ENCODE peak calls at places on chromosomes 6 and 20, in five cellular contexts. O is stomach, J is uterus, D is BE2C, L is right atrium auricular region. X is an unnamed sample. For H3K4me1, the result is how much of the 10 kb centered on the place peaks cover.

GRCh38 chr6:63572733-63573139 is 456 bp downstream of the LOC128125822 start:
- DNase-seq in O (no peak), J (no peak), D (no peak), L (no peak), X (no peak)

GRCh38 chr6:36827261-36828079 is 11.8 kb downstream of the CPNE5 start:
- DNase-seq in O (no peak), J (peak), D (no peak), L (no peak), X (no peak)

GRCh38 chr6:123127807-123128206 is 131.8 kb downstream of the CLVS2 start:
- DNase-seq in O (no peak), J (no peak), D (no peak), L (no peak), X (peak)

GRCh38 chr6:44297063-44298038 is 15.8 kb downstream of the AARS2 start:
- DNase-seq in O (peak), J (no peak), D (peak), L (no peak), X (peak)

GRCh38 chr20:9740486-9740885 is 98.4 kb downstream of the PAK5 start:
- DNase-seq in O (no peak), J (no peak), D (no peak), L (no peak), X (no peak)

GRCh38 chr6:127077886-127078285 is 40.6 kb upstream of the RSPO3 start:
- DNase-seq in O (no peak), J (no peak), D (no peak), L (no peak), X (no peak)

GRCh38 chr6:149364558-149364957 is 35.5 kb upstream of the SUMO4 start:
- DNase-seq in O (no peak), J (no peak), D (no peak), L (no peak), X (no peak)

GRCh38 chr20:45028424-45029136 is 62.3 kb downstream of the STK4 start:
- DNase-seq in O (no peak), J (no peak), D (no peak), L (no peak), X (no peak)

GRCh38 chr20:54619181-54619580 is 143.8 kb downstream of the DOK5 start:
- DNase-seq in O (no peak), J (no peak), D (no peak), L (no peak), X (no peak)

GRCh38 chr6:129667621-129668020 is 42.4 kb downstream of the ARHGAP18 start:
- DNase-seq in O (peak), J (no peak), D (peak), L (no peak), X (peak)

GRCh38 chr20:43947316-43947710 is 32.7 kb downstream of the TOX2 start:
- DNase-seq in O (no peak), J (no peak), D (no peak), L (no peak), X (no peak)

GRCh38 chr6:158754738-158755137 is 64.4 kb downstream of the EZR start:
- DNase-seq in O (no peak), J (no peak), D (peak), L (no peak), X (no peak)

GRCh38 chr20:33209789-33210188 is 7.4 kb upstream of the BPIFA3 start:
- DNase-seq in O (peak), J (no peak), D (peak), L (no peak), X (peak)

GRCh38 chr20:36832791-36833190 is 43.1 kb upstream of the TLDC2 start:
- DNase-seq in O (no peak), J (no peak), D (no peak), L (no peak), X (no peak)

GRCh38 chr20:36836591-36837329 is 39.2 kb upstream of the TLDC2 start:
- DNase-seq in O (peak), J (peak), D (peak), L (no peak), X (peak)

GRCh38 chr20:36833275-36834020 is 42.5 kb upstream of the TLDC2 start:
- DNase-seq in O (no peak), J (peak), D (no peak), L (no peak), X (no peak)

GRCh38 chr20:36835025-36835424 is 40.9 kb upstream of the TLDC2 start:
- DNase-seq in O (no peak), J (no peak), D (no peak), L (no peak), X (no peak)

GRCh38 chr20:36835453-36836198 is 40.3 kb upstream of the TLDC2 start:
- DNase-seq in O (peak), J (peak), D (peak), L (peak), X (peak)
- H3K4me1 ChIP-seq in O (under half), J (under half), D (under half), L (half or more), X (under half)

DNA sequence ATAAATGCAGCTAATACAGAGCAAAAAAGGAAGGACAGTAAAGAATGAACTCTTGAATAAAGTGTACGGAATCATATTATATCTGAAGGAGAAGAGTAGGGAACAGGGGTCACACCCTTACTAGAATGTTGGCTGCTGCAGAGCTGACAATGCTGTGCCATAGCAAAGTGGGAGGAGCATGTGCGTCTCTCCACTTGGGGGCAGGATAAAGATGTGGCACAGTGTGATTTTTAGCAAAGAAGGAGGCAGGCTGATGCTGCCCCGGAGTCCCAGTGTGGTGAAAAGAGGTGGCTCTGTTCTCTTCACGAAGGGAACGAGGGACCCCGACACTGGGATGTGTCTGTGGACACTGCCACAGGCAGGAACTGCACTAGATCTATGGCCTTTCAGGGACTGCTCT is 67.5 kb downstream of the INSM1 start:
- DNase-seq in O (no peak), J (no peak), D (no peak), L (no peak), X (no peak)
- H3K4me3 ChIP-seq in O (no peak), J (no peak), D (no peak), L (no peak), X (no peak)

GRCh38 chr6:106765496-106765895 is 136.1 kb downstream of the QRSL1 start:
- DNase-seq in O (no peak), J (no peak), D (no peak), L (no peak), X (no peak)

GRCh38 chr6:106764353-106764980 is 135.1 kb downstream of the QRSL1 start:
- DNase-seq in O (no peak), J (no peak), D (no peak), L (no peak), X (no peak)

GRCh38 chr6:106767271-106767670 is 137.9 kb downstream of the QRSL1 start:
- DNase-seq in O (no peak), J (no peak), D (no peak), L (no peak), X (no peak)

GRCh38 chr6:106763361-106763760 is 134.0 kb downstream of the QRSL1 start:
- DNase-seq in O (no peak), J (no peak), D (no peak), L (no peak), X (no peak)

GRCh38 chr6:106766201-106766600 is 136.8 kb downstream of the QRSL1 start:
- DNase-seq in O (no peak), J (no peak), D (no peak), L (no peak), X (no peak)
- TF ChIP-seq CTCF in O (no peak), J (no peak), D (no peak), L (no peak), X (no peak)

GRCh38 chr6:108546079-108547049 is 14.4 kb upstream of the FOXO3 start:
- DNase-seq in O (no peak), J (no peak), D (no peak), L (no peak), X (no peak)
- H3K4me1 ChIP-seq in O (under half), J (under half), D (under half), L (under half), X (under half)

GRCh38 chr6:33319939-33320314 is 2.4 kb upstream of the ZBTB22 start:
- DNase-seq in O (no peak), J (no peak), D (no peak), L (no peak), X (no peak)

GRCh38 chr6:33321227-33321626 is 3.7 kb upstream of the ZBTB22 start:
- DNase-seq in O (no peak), J (peak), D (no peak), L (no peak), X (no peak)

GRCh38 chr6:33318426-33319073 is 1.0 kb upstream of the ZBTB22 start:
- DNase-seq in O (no peak), J (no peak), D (no peak), L (no peak), X (no peak)

GRCh38 chr6:33317668-33318425 is at the start of gene ZBTB22:
- DNase-seq in O (peak), J (peak), D (peak), L (peak), X (peak)

DNA sequence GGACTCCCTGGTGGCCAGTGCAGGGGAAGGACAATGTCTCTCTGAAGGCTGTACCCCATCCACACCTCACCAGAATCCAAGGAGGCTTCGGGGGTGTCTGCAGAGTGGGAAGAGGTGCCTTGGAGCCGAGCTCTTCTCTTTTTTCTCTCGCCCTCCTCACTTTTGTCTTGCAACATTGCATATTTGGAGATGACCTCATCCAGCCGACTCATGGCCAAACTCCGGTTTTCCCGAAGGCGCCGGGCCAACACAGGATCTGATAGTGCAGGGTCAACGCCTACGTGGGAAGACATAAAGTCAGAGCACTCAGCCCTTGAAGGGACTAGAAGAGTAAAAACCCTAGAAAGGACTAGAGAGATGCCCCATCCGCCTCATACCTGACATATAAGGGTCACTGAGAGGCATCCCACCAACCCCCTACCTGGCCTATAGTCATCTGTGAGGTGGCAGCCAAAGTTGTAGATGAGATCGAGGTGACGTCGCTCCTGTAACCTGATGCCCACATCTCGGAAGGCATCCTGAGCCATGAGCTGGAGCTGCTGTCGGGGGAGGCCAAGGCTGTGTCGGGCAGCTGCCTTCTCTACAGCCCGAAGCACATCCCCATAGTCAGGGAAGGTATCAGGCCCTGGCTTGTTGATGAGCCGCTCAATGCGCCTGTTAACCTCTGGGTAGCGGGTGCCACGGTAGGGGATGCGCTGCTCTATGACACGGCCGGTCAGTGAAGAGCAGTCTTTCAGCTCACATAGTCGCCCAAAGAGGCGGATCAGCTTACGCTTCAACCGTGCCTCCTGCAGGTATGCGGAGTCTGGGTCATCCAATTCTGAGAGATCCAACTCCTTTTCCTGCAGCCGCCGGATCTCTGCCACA is 3.0 kb upstream of the ZBTB22 start:
- DNase-seq in O (peak), J (peak), D (no peak), L (peak), X (no peak)
- H3K4me3 ChIP-seq in O (peak), J (no peak), D (no peak), L (no peak), X (peak)

GRCh38 chr6:136290406-136291010 is 862 bp upstream of the BCLAF1 start:
- DNase-seq in O (peak), J (peak), D (peak), L (peak), X (peak)
- TF ChIP-seq CTCF in O (no peak), J (no peak), D (no peak), L (no peak), X (no peak)

GRCh38 chr6:33273924-33274902 is 2.3 kb downstream of the RPS18 start:
- DNase-seq in O (no peak), J (no peak), D (no peak), L (no peak), X (no peak)

GRCh38 chr6:33272358-33273128 is 668 bp downstream of the RPS18 start:
- DNase-seq in O (no peak), J (no peak), D (no peak), L (no peak), X (no peak)

GRCh38 chr6:33273129-33273923 is 1.5 kb downstream of the RPS18 start:
- DNase-seq in O (no peak), J (no peak), D (no peak), L (no peak), X (no peak)

GRCh38 chr6:33271098-33271607 is 523 bp downstream of the VPS52 start:
- DNase-seq in O (no peak), J (no peak), D (no peak), L (no peak), X (no peak)

GRCh38 chr6:33271608-33272357 is at the start of the genes RPS18 and VPS52:
- DNase-seq in O (peak), J (peak), D (peak), L (peak), X (peak)
- H3K4me1 ChIP-seq in O (half or more), J (under half), D (under half), L (under half), X (under half)

DNA sequence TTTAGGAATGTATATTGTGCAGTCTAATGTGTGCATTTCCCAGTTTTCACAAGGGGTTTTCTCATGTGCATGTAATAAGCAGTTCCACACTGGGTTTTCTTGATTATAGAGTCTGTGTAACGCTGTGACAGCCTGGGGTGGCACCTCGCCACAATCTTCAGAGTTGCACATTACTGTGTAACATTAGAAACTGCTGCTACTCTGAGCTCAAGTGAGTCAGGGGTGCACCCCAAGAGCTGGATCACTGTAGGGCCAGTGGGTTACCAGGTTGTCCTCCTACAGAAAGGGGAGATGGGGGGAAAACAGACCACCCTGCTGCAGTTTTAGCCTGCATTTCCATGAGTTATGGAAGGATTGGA is 96.9 kb downstream of the RPP40 start:
- DNase-seq in O (no peak), J (no peak), D (no peak), L (no peak), X (no peak)
- H3K4me3 ChIP-seq in O (no peak), J (no peak), D (no peak), L (no peak), X (no peak)

DNA sequence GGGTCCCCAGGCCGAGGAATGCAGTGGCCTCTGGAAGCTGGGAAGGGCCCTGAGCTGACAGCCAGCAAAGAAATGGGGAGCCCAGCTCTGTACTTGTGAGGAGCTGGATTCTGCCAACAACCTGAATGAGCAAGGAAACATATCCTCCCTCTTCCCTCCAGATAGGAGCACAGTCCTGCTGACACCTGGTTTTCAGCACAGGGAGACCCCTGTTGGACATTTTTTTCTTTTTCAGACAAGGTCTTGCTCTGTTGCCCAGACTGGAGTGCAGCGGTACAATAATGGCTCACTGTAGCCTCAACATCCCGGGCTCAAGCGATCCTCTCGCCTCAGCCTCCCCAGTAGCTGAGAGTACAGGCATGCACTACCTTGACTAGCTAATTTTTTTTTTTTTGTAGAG is 21.5 kb downstream of the BMP6 start:
- DNase-seq in O (no peak), J (no peak), D (no peak), L (no peak), X (no peak)
- TF ChIP-seq CTCF in O (no peak), J (no peak), D (no peak), L (no peak), X (no peak)

X was measured in A673.